ENCODE peak calls at places on chromosomes 12 and 14, in nine cellular contexts. S is kidney epithelial cell; K is AG04450; U is effector memory CD4-positive, alpha-beta T cell; C is neural progenitor cell; X is fibroblast of lung; T is CD8-positive, alpha-beta T cell; I is thoracic aorta; B is psoas muscle. W is an unnamed sample.

GRCh38 chr12:19572920-19573558 is 133.7 kb downstream of the AEBP2 start:
- DNase-seq in U (no peak), S (peak; percentile 9), T (no peak), C (peak; percentile 62), K (no peak), I (no peak), X (peak; percentile 52), B (no peak), W (no peak)

GRCh38 chr14:103232831-103233319 is 101.2 kb upstream of the EIF5 start:
- DNase-seq in U (no peak), K (no peak), S (no peak), I (no peak), B (no peak), T (no peak), C (no peak), X (no peak), W (no peak)

GRCh38 chr14:61564623-61565091 is 130.7 kb upstream of the HIF1A start:
- DNase-seq in K (peak; percentile 85), T (no peak), U (no peak), B (no peak), S (peak; percentile 94), I (no peak), C (no peak), X (peak; percentile 99), W (peak; percentile 98)

GRCh38 chr12:55659486-55660385 is 23.0 kb downstream of the OR10P1 start:
- DNase-seq in B (no peak), T (no peak), K (no peak), S (no peak), C (peak; percentile 49), I (no peak), X (peak; percentile 43), U (no peak), W (no peak)

GRCh38 chr14:55546212-55546874 is 33.7 kb upstream of the KTN1 start:
- DNase-seq in U (no peak), I (no peak), K (no peak), T (no peak), C (no peak), B (no peak), S (no peak), X (no peak), W (no peak)

GRCh38 chr12:67318786-67319185 is 49.6 kb downstream of the CAND1 start:
- DNase-seq in I (no peak), X (no peak), S (no peak), C (no peak), K (no peak), T (no peak), B (no peak), U (no peak), W (no peak)

GRCh38 chr14:102474934-102475333 is 34.6 kb downstream of the ANKRD9 start:
- DNase-seq in U (no peak), T (no peak), K (peak; percentile 7), X (peak; percentile 33), B (peak; percentile 95), C (no peak), I (no peak), S (no peak), W (no peak)

GRCh38 chr14:83559721-83560120 is 1970.2 kb upstream of the FLRT2 start:
- DNase-seq in T (no peak), X (peak; percentile 18), B (no peak), C (no peak), K (peak; percentile 33), I (no peak), U (no peak), S (no peak), W (no peak)

DNA sequence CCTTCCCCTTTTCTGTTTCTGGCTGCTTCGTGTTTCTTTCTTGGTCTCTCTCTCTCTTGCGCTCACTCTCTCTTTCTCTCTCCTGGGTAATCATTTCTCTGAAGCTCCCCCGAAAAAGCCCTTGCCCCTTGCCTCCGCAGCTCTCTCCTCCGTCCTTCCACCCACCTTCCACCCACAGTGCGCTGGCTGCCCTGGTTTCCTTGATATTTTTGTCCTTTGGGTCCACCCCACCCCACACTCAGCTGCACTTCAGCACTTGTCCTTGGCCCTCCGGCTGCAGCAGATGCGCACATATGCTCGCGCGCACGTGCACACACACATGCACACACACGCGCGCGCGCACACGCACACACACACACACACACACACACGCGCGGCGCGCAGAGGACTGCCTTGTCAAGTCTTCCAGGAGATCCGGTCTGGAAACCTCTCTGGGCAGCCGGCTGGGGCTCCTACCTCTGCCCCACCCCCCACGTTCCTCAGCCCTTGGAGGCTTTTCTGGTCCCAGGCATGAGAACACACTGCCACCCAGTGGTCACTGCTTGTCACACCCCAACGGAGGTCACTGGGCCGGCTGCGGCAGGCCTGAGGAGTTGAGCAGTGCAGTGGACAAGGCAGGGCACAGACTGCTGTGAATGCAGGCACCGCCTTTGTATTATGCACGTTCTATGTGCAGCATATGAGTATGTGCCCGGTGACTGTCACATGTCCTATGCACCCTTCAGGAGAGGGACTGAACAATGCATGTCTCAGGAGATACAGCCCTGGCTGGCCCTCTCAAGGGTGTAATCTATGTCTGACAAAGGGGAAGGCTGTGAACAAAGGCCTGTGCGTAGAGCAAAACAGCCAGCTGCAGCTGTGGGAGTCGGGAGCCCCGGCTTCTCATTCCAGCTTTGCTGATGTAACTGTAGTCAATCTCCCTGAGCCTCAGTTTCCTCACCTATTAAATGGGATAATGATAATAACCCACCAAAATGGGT is 6.5 kb downstream of the LAG3 start:
- DNase-seq in U (peak; percentile 74), I (peak; percentile 82), K (peak; percentile 85), X (peak; percentile 89), T (peak; percentile 88), B (peak; percentile 97), C (peak; percentile 98), S (peak; percentile 61), W (peak; percentile 73)
- H3K4me3 ChIP-seq in U (peak overlapping the region; percentile 55), I (peak overlapping the region; percentile 76), K (peak overlapping the region; percentile 55), X (peak overlapping the region; percentile 30), T (peak overlapping the region; percentile 64), B (peak overlapping the region; percentile 65), C (peak overlapping the region; percentile 37), S (peak overlapping the region; percentile 19), W (peak overlapping the region; percentile 41)

GRCh38 chr14:75979071-75979571 is 2.7 kb downstream of the TGFB3 start:
- DNase-seq in T (no peak), U (no peak), I (no peak), K (no peak), C (peak; percentile 60), X (peak; percentile 31), S (no peak), B (peak; percentile 58), W (no peak)
- H3K4me3 ChIP-seq in T (no peak overlapping the region), U (no peak overlapping the region), I (peak overlapping the region; percentile 93), K (peak overlapping the region; percentile 20), C (no peak overlapping the region), X (peak overlapping the region; percentile 4), S (no peak overlapping the region), B (peak overlapping the region; percentile 79), W (no peak overlapping the region)

GRCh38 chr12:87586158-87586557 is 443.0 kb downstream of the C12orf50 start:
- DNase-seq in C (no peak), B (no peak), K (no peak), X (no peak), S (no peak), U (no peak), I (no peak), T (no peak), W (no peak)
- H3K4me3 ChIP-seq in C (no peak overlapping the region), B (no peak overlapping the region), K (no peak overlapping the region), X (no peak overlapping the region), S (no peak overlapping the region), U (no peak overlapping the region), I (no peak overlapping the region), T (no peak overlapping the region), W (no peak overlapping the region)

GRCh38 chr14:94447986-94448808 is 4.4 kb downstream of the SERPINA11 start:
- DNase-seq in K (no peak), I (no peak), B (no peak), C (no peak), X (no peak), U (no peak), S (no peak), T (no peak), W (no peak)

GRCh38 chr14:94449930-94450329 is 2.7 kb downstream of the SERPINA11 start:
- DNase-seq in C (no peak), X (no peak), I (no peak), S (no peak), T (no peak), U (no peak), B (no peak), K (no peak), W (no peak)

GRCh38 chr14:94451826-94452225 is 774 bp downstream of the SERPINA11 start:
- DNase-seq in K (no peak), U (no peak), S (no peak), B (no peak), T (no peak), X (no peak), I (no peak), C (no peak), W (no peak)

GRCh38 chr14:94450722-94451090 is 1.9 kb downstream of the SERPINA11 start:
- DNase-seq in X (no peak), S (no peak), I (no peak), B (no peak), C (no peak), T (no peak), U (no peak), K (no peak), W (no peak)

DNA sequence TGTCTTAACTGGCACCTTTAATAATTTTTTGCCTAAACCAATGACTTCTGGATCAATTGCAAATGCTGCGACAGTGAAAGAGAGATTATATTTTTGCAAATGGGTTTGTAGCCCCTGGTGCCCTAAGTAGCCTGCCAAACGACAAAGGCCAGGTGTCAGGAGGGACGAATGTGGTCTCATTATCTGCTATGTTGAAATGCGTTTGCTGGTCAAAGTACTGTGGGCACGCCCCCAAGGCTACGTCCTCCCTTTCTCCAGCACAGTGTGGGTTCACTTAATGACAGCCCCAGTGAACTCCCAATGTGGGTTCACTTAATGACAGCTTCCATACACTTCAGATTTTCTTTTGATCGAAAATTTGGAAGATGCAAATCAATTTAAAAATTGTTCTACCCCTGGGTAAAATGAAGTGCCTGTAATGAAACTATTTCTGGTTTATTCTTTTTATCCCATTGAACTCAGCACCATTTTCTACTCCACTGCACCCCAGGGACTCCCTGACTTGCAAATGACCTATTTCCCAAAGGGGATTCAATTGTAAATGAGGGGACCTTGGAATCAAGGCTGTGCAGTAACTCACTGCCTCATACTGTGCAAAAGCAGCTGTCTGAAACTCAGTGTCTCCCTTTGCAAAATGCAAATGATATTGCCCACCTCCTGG is 1.4 kb downstream of the SERPINA11 start:
- DNase-seq in U (no peak), B (no peak), C (peak; percentile 30), X (no peak), T (no peak), S (no peak), K (no peak), I (no peak), W (no peak)
- H3K4me3 ChIP-seq in U (no peak overlapping the region), B (no peak overlapping the region), C (no peak overlapping the region), X (no peak overlapping the region), T (no peak overlapping the region), S (no peak overlapping the region), K (no peak overlapping the region), I (no peak overlapping the region), W (no peak overlapping the region)